ENCODE peak calls at places on chromosomes 6 and 20, in five cellular contexts. F, T, D, R and M are unnamed samples.

GRCh38 chr6:125300992-125301434 is 754 bp downstream of the HDDC2 start:
- DNase-seq in F (no peak), T (no peak), D (peak; percentile 37), R (no peak), M (no peak)

GRCh38 chr6:130460934-130461333 is 95.1 kb downstream of the TMEM200A start:
- DNase-seq in F (no peak), T (no peak), D (no peak), R (no peak), M (no peak)

GRCh38 chr6:42200035-42200434 is 5.3 kb upstream of the GUCA1B start:
- DNase-seq in F (no peak), T (no peak), D (peak; percentile 70), R (no peak), M (no peak)

GRCh38 chr6:150072201-150072600 is 3.3 kb upstream of the ULBP3 start:
- DNase-seq in F (peak; percentile 94), T (no peak), D (peak; percentile 87), R (peak; percentile 87), M (no peak)

GRCh38 chr6:4435981-4436445 is 300.6 kb upstream of the ECI2 start:
- DNase-seq in F (no peak), T (no peak), D (no peak), R (no peak), M (no peak)

GRCh38 chr6:39801456-39802251 is 9.5 kb downstream of the DAAM2 start:
- DNase-seq in F (no peak), T (no peak), D (no peak), R (no peak), M (no peak)

GRCh38 chr6:73798592-73798991 is 102.6 kb downstream of the CD109 start:
- DNase-seq in F (no peak), T (no peak), D (peak; percentile 59), R (peak; percentile 31), M (no peak)

GRCh38 chr6:89888138-89888514 is 6.1 kb upstream of the GJA10 start:
- DNase-seq in F (no peak), T (no peak), D (no peak), R (no peak), M (no peak)

GRCh38 chr6:4459032-4459431 is 317.2 kb upstream of the CDYL start:
- DNase-seq in F (no peak), T (no peak), D (peak; percentile 37), R (peak; percentile 21), M (no peak)

GRCh38 chr20:1718604-1719384 is 61.2 kb upstream of the SIRPG start:
- DNase-seq in F (no peak), T (no peak), D (no peak), R (no peak), M (no peak)

GRCh38 chr20:64168381-64169088 is 4.3 kb downstream of the MYT1 start:
- DNase-seq in F (no peak), T (no peak), D (no peak), R (no peak), M (no peak)

GRCh38 chr20:46701556-46701955 is 7.9 kb upstream of the SLC2A10 start:
- DNase-seq in F (no peak), T (no peak), D (no peak), R (no peak), M (no peak)

GRCh38 chr20:64079273-64080012 is at the start of gene RGS19:
- DNase-seq in F (peak; percentile 92), T (peak; percentile 50), D (peak; percentile 89), R (no peak), M (no peak)

GRCh38 chr6:142935553-142936517 is 9.1 kb downstream of the HIVEP2 start:
- DNase-seq in F (no peak), T (no peak), D (no peak), R (no peak), M (no peak)

GRCh38 chr6:142207265-142207877 is 60.3 kb downstream of the VTA1 start:
- DNase-seq in F (no peak), T (peak; percentile 24), D (peak; percentile 51), R (no peak), M (no peak)

GRCh38 chr6:45586216-45587171 is 208.8 kb upstream of the SUPT3H start:
- DNase-seq in F (no peak), T (peak; percentile 51), D (no peak), R (no peak), M (no peak)

GRCh38 chr6:3457710-3458605 is 1.1 kb upstream of the SLC22A23 start:
- DNase-seq in F (peak; percentile 73), T (no peak), D (peak; percentile 61), R (no peak), M (no peak)

GRCh38 chr6:158053377-158054313 is 72.0 kb downstream of the SYNJ2 start:
- DNase-seq in F (peak; percentile 16), T (no peak), D (no peak), R (no peak), M (no peak)

GRCh38 chr6:127855542-127856159 is 45.2 kb downstream of the THEMIS start:
- DNase-seq in F (no peak), T (peak; percentile 32), D (peak; percentile 46), R (no peak), M (no peak)

GRCh38 chr6:148559848-148560433 is 186.9 kb upstream of the UST start:
- DNase-seq in F (peak; percentile 88), T (peak; percentile 63), D (peak; percentile 89), R (peak; percentile 44), M (no peak)

GRCh38 chr20:50533061-50533460 is 22.9 kb downstream of the PTPN1 start:
- DNase-seq in F (no peak), T (no peak), D (no peak), R (no peak), M (no peak)

GRCh38 chr6:116881236-116881635 is 4.2 kb downstream of the RFX6 start:
- DNase-seq in F (no peak), T (no peak), D (peak; percentile 14), R (no peak), M (no peak)

GRCh38 chr6:161503570-161503969 is 229.7 kb upstream of the AGPAT4 start:
- DNase-seq in F (no peak), T (no peak), D (no peak), R (no peak), M (no peak)

GRCh38 chr6:41367061-41367460 is 31.7 kb downstream of the NCR2 start:
- DNase-seq in F (no peak), T (no peak), D (no peak), R (no peak), M (no peak)

GRCh38 chr6:45775026-45775697 is 240.5 kb downstream of the CLIC5 start:
- DNase-seq in F (no peak), T (no peak), D (no peak), R (no peak), M (no peak)

GRCh38 chr6:120993929-120994572 is 340.2 kb downstream of the TBC1D32 start:
- DNase-seq in F (no peak), T (no peak), D (no peak), R (no peak), M (no peak)

GRCh38 chr6:120994573-120994967 is 339.7 kb downstream of the TBC1D32 start:
- DNase-seq in F (no peak), T (no peak), D (no peak), R (no peak), M (no peak)

GRCh38 chr6:120990866-120991265 is 343.4 kb downstream of the TBC1D32 start:
- DNase-seq in F (no peak), T (no peak), D (no peak), R (no peak), M (no peak)

GRCh38 chr6:120996340-120996739 is 337.9 kb downstream of the TBC1D32 start:
- DNase-seq in F (no peak), T (no peak), D (no peak), R (no peak), M (no peak)

GRCh38 chr6:120992257-120992656 is 342.0 kb downstream of the TBC1D32 start:
- DNase-seq in F (no peak), T (no peak), D (no peak), R (no peak), M (no peak)
- H3K4me1 ChIP-seq in F (no peaks in the 10 kb centered on the region), T (no peaks in the 10 kb centered on the region), D (no peaks in the 10 kb centered on the region), R (no peaks in the 10 kb centered on the region), M (no peaks in the 10 kb centered on the region)

GRCh38 chr20:17369506-17369905 is 142.7 kb downstream of the PCSK2 start:
- DNase-seq in F (no peak), T (no peak), D (no peak), R (no peak), M (no peak)

GRCh38 chr20:17358854-17359253 is 132.0 kb downstream of the PCSK2 start:
- DNase-seq in F (no peak), T (no peak), D (no peak), R (no peak), M (no peak)

GRCh38 chr20:17365831-17366230 is 139.0 kb downstream of the PCSK2 start:
- DNase-seq in F (no peak), T (no peak), D (no peak), R (no peak), M (no peak)

GRCh38 chr20:17364681-17365080 is 137.8 kb downstream of the PCSK2 start:
- DNase-seq in F (no peak), T (no peak), D (no peak), R (no peak), M (no peak)
- H3K4me1 ChIP-seq in F (no peaks in the 10 kb centered on the region), T (no peaks in the 10 kb centered on the region), D (no peaks in the 10 kb centered on the region), R (no peaks in the 10 kb centered on the region), M (no peaks in the 10 kb centered on the region)

GRCh38 chr20:44552039-44552438 is 30.2 kb upstream of the SERINC3 start:
- DNase-seq in F (no peak), T (no peak), D (no peak), R (no peak), M (no peak)

GRCh38 chr20:44552950-44553908 is 29.1 kb upstream of the PKIG start:
- DNase-seq in F (no peak), T (no peak), D (peak; percentile 40), R (no peak), M (no peak)

GRCh38 chr20:44548171-44548678 is 26.4 kb upstream of the SERINC3 start:
- DNase-seq in F (no peak), T (no peak), D (no peak), R (no peak), M (no peak)

GRCh38 chr20:44549123-44549522 is 27.3 kb upstream of the SERINC3 start:
- DNase-seq in F (no peak), T (no peak), D (no peak), R (no peak), M (no peak)

GRCh38 chr20:44552568-44552949 is 29.8 kb upstream of the PKIG start:
- DNase-seq in F (no peak), T (no peak), D (no peak), R (no peak), M (no peak)
- H3K4me1 ChIP-seq in F (peaks cover 28% of the 10 kb centered on the region), T (no peaks in the 10 kb centered on the region), D (peaks cover 50% of the 10 kb centered on the region), R (peaks cover 43% of the 10 kb centered on the region), M (no peaks in the 10 kb centered on the region)

DNA sequence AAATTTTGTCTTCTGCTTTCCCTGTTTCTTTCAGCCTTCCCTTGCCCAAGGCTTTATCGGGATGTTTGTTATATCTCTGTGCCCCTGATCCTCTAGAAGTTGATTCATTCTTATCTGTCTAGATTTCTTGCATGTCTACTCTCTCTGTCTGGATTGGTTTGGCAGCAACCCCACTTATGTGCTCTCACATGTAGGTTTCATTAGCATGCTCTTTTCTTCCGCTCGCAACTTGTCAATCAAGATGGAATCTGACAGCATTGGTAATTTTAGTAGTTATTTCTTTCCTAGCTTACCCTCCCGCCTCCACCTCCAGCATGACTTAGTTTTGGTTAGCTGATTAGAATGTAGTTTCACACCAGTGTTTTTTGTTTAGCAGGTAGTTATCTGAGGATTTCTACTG is 39.3 kb downstream of the LRRC1 start:
- DNase-seq in F (no peak), T (no peak), D (no peak), R (no peak), M (no peak)
- H3K4me1 ChIP-seq in F (no peaks in the 10 kb centered on the region), T (no peaks in the 10 kb centered on the region), D (peaks cover 43% of the 10 kb centered on the region), R (no peaks in the 10 kb centered on the region), M (no peaks in the 10 kb centered on the region)